ENCODE peak calls at places on chromosomes 7 and 10, in four cellular contexts. V, M, Z and I are unnamed samples.

GRCh38 chr7:151683615-151684407 is 164.1 kb upstream of the RHEB start:
- DNase-seq in Z (no peak), V (no peak), M (peak), I (no peak)

GRCh38 chr10:87618470-87619423 is 40.9 kb upstream of the PAPSS2 start:
- DNase-seq in Z (no peak), M (no peak), V (peak), I (no peak)

GRCh38 chr10:64080071-64080470 is 558.9 kb downstream of the REEP3 start:
- DNase-seq in V (no peak), Z (no peak), M (no peak), I (no peak)

GRCh38 chr7:16242920-16243319 is 178.4 kb downstream of the CRPPA start:
- DNase-seq in V (no peak), Z (no peak), M (no peak), I (no peak)

GRCh38 chr7:29637374-29637773 is 73.7 kb downstream of the PRR15 start:
- DNase-seq in V (no peak), Z (no peak), M (no peak), I (no peak)

GRCh38 chr10:30935078-30935477 is 96.6 kb downstream of the ZNF438 start:
- DNase-seq in M (no peak), Z (no peak), V (no peak), I (no peak)

GRCh38 chr7:155808551-155809331 is 3.5 kb downstream of the SHH start:
- DNase-seq in M (no peak), Z (no peak), V (peak), I (no peak)

GRCh38 chr10:61465807-61466425 is 12.7 kb upstream of the TMEM26 start:
- DNase-seq in M (no peak), V (no peak), Z (no peak), I (no peak)

GRCh38 chr10:96440257-96441125 is 73.2 kb downstream of the TLL2 start:
- DNase-seq in Z (no peak), V (no peak), M (no peak), I (no peak)